ENCODE peak calls at places on chromosomes 11 and 22, in five cellular contexts. G is fibroblast of lung, U is lower lobe of right lung, N is upper lobe of right lung, A is pancreas. P is an unnamed sample.

GRCh38 chr11:16252373-16252772 is 104.0 kb downstream of the SOX6 start:
- DNase-seq in G (no peak), U (no peak), N (no peak), A (no peak), P (no peak)

GRCh38 chr22:27775087-27775697 is 26.4 kb downstream of the MN1 start:
- DNase-seq in G (peak; percentile 88), U (no peak), N (no peak), A (no peak), P (peak; percentile 67)

GRCh38 chr11:127000291-127000968 is at the start of gene KIRREL3:
- DNase-seq in G (peak; percentile 48), U (no peak), N (no peak), A (no peak), P (peak; percentile 75)

GRCh38 chr11:69516526-69516925 is 35.1 kb downstream of the LINC01488 start:
- DNase-seq in G (peak; percentile 64), U (peak; percentile 6), N (peak; percentile 28), A (no peak), P (no peak)

GRCh38 chr22:29914165-29914564 is 31.2 kb downstream of the MTMR3 start:
- DNase-seq in G (peak; percentile 90), U (no peak), N (no peak), A (no peak), P (no peak)

GRCh38 chr11:65479184-65480145 is 19.4 kb upstream of the MALAT1 start:
- DNase-seq in G (peak; percentile 89), U (no peak), N (peak; percentile 45), A (peak; percentile 74), P (peak; percentile 67)

GRCh38 chr11:64097468-64098317 is 62.0 kb downstream of the FLRT1 start:
- DNase-seq in G (no peak), U (no peak), N (no peak), A (no peak), P (no peak)

GRCh38 chr22:46501701-46502100 is 35.7 kb downstream of the CELSR1 start:
- DNase-seq in G (peak; percentile 87), U (no peak), N (no peak), A (no peak), P (no peak)

GRCh38 chr11:92227954-92228935 is 3.6 kb downstream of the FAT3 start:
- DNase-seq in G (peak; percentile 38), U (no peak), N (no peak), A (no peak), P (no peak)

GRCh38 chr22:30810105-30810504 is 115.4 kb downstream of the OSBP2 start:
- DNase-seq in G (no peak), U (no peak), N (no peak), A (no peak), P (no peak)

GRCh38 chr22:45312856-45313255 is 3.1 kb downstream of the FAM118A start:
- DNase-seq in G (no peak), U (no peak), N (no peak), A (no peak), P (no peak)

GRCh38 chr22:45309422-45310227 is at the start of gene FAM118A:
- DNase-seq in G (peak; percentile 82), U (peak; percentile 93), N (peak; percentile 97), A (peak; percentile 87), P (peak; percentile 97)

GRCh38 chr22:45310331-45311032 is 748 bp downstream of the FAM118A start:
- DNase-seq in G (no peak), U (peak; percentile 62), N (no peak), A (no peak), P (no peak)

GRCh38 chr22:45312415-45312814 is 2.7 kb downstream of the FAM118A start:
- DNase-seq in G (no peak), U (no peak), N (no peak), A (no peak), P (no peak)

GRCh38 chr22:45311033-45311531 is 1.3 kb downstream of the FAM118A start:
- DNase-seq in G (no peak), U (no peak), N (no peak), A (no peak), P (no peak)
- H3K4me1 ChIP-seq in G (peaks cover 4% of the 10 kb centered on the region), U (peaks cover 32% of the 10 kb centered on the region), N (peaks cover 17% of the 10 kb centered on the region), A (peaks cover 4% of the 10 kb centered on the region), P (no peaks in the 10 kb centered on the region)

GRCh38 chr11:21944577-21944976 is 248.3 kb upstream of the ANO5 start:
- DNase-seq in G (no peak), U (no peak), N (no peak), A (no peak), P (no peak)
- H3K27ac ChIP-seq in G (no peak overlapping the region), U (no peak overlapping the region), N (no peak overlapping the region), A (no peak overlapping the region), P (no peak overlapping the region)

GRCh38 chr22:44311104-44311854 is 1.5 kb downstream of the SHISAL1 start:
- DNase-seq in G (no peak), U (no peak), N (no peak), A (no peak), P (no peak)
- H3K4me1 ChIP-seq in G (peaks cover 11% of the 10 kb centered on the region), U (peaks cover 9% of the 10 kb centered on the region), N (no peaks in the 10 kb centered on the region), A (no peaks in the 10 kb centered on the region), P (no peaks in the 10 kb centered on the region)

GRCh38 chr11:1326435-1327063 is 17.1 kb upstream of the TOLLIP start:
- DNase-seq in G (no peak), U (no peak), N (no peak), A (no peak), P (no peak)

GRCh38 chr11:1323779-1324178 is 14.3 kb upstream of the TOLLIP start:
- DNase-seq in G (no peak), U (no peak), N (no peak), A (no peak), P (no peak)

GRCh38 chr11:1330473-1330872 is 21.0 kb upstream of the TOLLIP start:
- DNase-seq in G (no peak), U (no peak), N (no peak), A (no peak), P (no peak)

GRCh38 chr11:1327064-1327460 is 17.6 kb upstream of the TOLLIP start:
- DNase-seq in G (no peak), U (no peak), N (no peak), A (no peak), P (no peak)
- H3K27ac ChIP-seq in G (peak overlapping the region; percentile 1), U (no peak overlapping the region), N (no peak overlapping the region), A (no peak overlapping the region), P (no peak overlapping the region)

GRCh38 chr22:37985050-37985585 is 763 bp upstream of the SOX10 start:
- DNase-seq in G (no peak), U (no peak), N (no peak), A (no peak), P (no peak)

GRCh38 chr22:37982151-37982838 is 2.1 kb downstream of the SOX10 start:
- DNase-seq in G (no peak), U (no peak), N (no peak), A (no peak), P (no peak)

GRCh38 chr22:37982938-37983859 is 1.2 kb downstream of the SOX10 start:
- DNase-seq in G (no peak), U (no peak), N (no peak), A (no peak), P (no peak)

GRCh38 chr22:37985751-37986281 is 1.5 kb upstream of the SOX10 start:
- DNase-seq in G (no peak), U (no peak), N (no peak), A (peak; percentile 28), P (no peak)

DNA sequence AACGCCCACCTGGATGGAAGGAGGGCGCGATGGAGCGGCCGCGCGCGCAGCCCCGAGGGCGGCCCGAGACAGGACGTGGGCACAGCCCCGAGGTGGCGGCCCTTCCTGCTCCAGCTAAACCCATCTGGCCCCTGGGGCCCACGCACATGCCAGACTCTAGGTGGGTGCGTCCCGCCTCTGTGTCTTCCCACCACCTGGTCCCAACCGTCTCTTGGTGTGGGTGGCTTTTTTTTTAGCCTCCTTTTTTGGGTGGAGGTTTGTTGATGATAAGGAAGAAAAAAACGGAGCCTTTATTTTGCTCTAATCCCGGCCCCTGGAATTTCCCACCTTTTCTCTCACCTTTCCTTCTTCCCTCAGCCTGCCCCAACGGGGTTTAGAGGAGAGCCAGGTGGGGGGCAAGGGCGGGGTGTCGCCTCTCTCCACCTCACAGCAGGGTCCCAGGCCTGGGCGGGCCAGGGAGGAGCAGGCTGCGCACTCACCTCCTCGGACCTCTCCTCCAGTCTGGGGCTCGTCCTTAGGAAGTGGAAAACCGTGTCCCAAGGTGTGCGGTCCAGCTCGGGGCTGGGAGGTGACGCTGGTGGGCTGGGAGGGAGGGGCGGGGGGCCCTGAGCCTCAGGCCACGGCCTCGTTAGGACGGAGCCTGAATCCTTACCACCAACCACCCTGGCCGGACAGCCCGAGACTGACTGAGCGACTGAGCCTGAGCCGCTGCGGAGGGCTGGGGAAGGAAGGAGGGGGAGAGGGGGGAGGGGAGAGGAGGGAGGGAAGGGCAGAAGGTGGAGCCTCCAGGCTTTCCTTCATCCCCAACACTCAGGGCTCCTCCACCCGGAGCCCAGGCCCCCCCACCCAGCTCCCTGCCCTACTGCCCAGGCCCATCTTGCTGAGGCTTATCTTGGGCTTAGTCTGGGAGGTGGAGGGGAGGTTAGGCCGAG is at the start of gene SOX10:
- DNase-seq in G (no peak), U (no peak), N (no peak), A (no peak), P (no peak)
- H3K4me1 ChIP-seq in G (no peaks in the 10 kb centered on the region), U (no peaks in the 10 kb centered on the region), N (no peaks in the 10 kb centered on the region), A (no peaks in the 10 kb centered on the region), P (no peaks in the 10 kb centered on the region)

P was measured in aorta.